ENCODE peak calls at places on chromosomes 5 and 9, in five cellular contexts. F, N, O, D and A are unnamed samples.

GRCh38 chr9:72902268-72902667 is 50.6 kb downstream of the ALDH1A1 start:
- DNase-seq in F (no peak), N (no peak), O (no peak), D (no peak), A (no peak)

GRCh38 chr5:139571543-139571942 is 10.4 kb downstream of the UBE2D2 start:
- DNase-seq in F (no peak), N (no peak), O (no peak), D (no peak), A (no peak)

GRCh38 chr5:157951673-157952373 is 92.9 kb upstream of the CLINT1 start:
- DNase-seq in F (no peak), N (no peak), O (no peak), D (no peak), A (no peak)

GRCh38 chr9:36140086-36141084 is 3.9 kb downstream of the GLIPR2 start:
- DNase-seq in F (no peak), N (no peak), O (no peak), D (no peak), A (no peak)

GRCh38 chr5:137206030-137206715 is 293.0 kb downstream of the SPOCK1 start:
- DNase-seq in F (no peak), N (no peak), O (no peak), D (no peak), A (no peak)

GRCh38 chr5:132274050-132274869 is 16.8 kb downstream of the PDLIM4 start:
- DNase-seq in F (no peak), N (no peak), O (no peak), D (no peak), A (peak; percentile 81)

GRCh38 chr9:88378317-88378716 is 9.9 kb upstream of the SPIN1 start:
- DNase-seq in F (no peak), N (no peak), O (no peak), D (no peak), A (no peak)

GRCh38 chr5:66223637-66224036 is 79.5 kb downstream of the SREK1 start:
- DNase-seq in F (no peak), N (no peak), O (peak; percentile 49), D (no peak), A (no peak)

GRCh38 chr5:39219433-39219832 is at the start of gene FYB1:
- DNase-seq in F (peak; percentile 28), N (no peak), O (no peak), D (peak; percentile 31), A (peak; percentile 72)

GRCh38 chr9:96025995-96026572 is 150.6 kb downstream of the ERCC6L2 start:
- DNase-seq in F (no peak), N (no peak), O (no peak), D (no peak), A (peak; percentile 75)

GRCh38 chr5:176996780-176997179 is 9.8 kb downstream of the UIMC1 start:
- DNase-seq in F (no peak), N (no peak), O (no peak), D (no peak), A (no peak)

GRCh38 chr5:122259995-122260394 is 52.0 kb upstream of the SNCAIP start:
- DNase-seq in F (no peak), N (peak; percentile 48), O (no peak), D (no peak), A (peak; percentile 10)

GRCh38 chr9:18606831-18607230 is 132.9 kb downstream of the ADAMTSL1 start:
- DNase-seq in F (no peak), N (no peak), O (no peak), D (no peak), A (no peak)

GRCh38 chr5:139895647-139896046 is 100.0 kb downstream of the PSD2 start:
- DNase-seq in F (no peak), N (peak; percentile 82), O (no peak), D (no peak), A (no peak)

GRCh38 chr9:1354066-1354465 is 303.9 kb downstream of the DMRT2 start:
- DNase-seq in F (no peak), N (no peak), O (no peak), D (no peak), A (no peak)

GRCh38 chr5:41793156-41793770 is 77.0 kb downstream of the OXCT1 start:
- DNase-seq in F (no peak), N (no peak), O (no peak), D (no peak), A (no peak)

GRCh38 chr5:116361979-116362577 is 212.5 kb downstream of the SEMA6A start:
- DNase-seq in F (no peak), N (no peak), O (no peak), D (no peak), A (no peak)

GRCh38 chr5:135008981-135009735 is 24.9 kb downstream of the PITX1 start:
- DNase-seq in F (no peak), N (no peak), O (no peak), D (no peak), A (no peak)

GRCh38 chr5:41763537-41763936 is 106.7 kb downstream of the OXCT1 start:
- DNase-seq in F (no peak), N (no peak), O (no peak), D (no peak), A (no peak)

GRCh38 chr5:133460172-133460758 is 152.1 kb downstream of the FSTL4 start:
- DNase-seq in F (no peak), N (no peak), O (no peak), D (no peak), A (no peak)

GRCh38 chr5:159874308-159874707 is 42.0 kb upstream of the ADRA1B start:
- DNase-seq in F (no peak), N (no peak), O (no peak), D (no peak), A (no peak)

GRCh38 chr9:75083188-75083976 is 4.6 kb downstream of the NMRK1 start:
- DNase-seq in F (no peak), N (no peak), O (no peak), D (peak; percentile 19), A (peak; percentile 77)

GRCh38 chr5:138180841-138181240 is 1.9 kb downstream of the KIF20A start:
- DNase-seq in F (no peak), N (no peak), O (no peak), D (no peak), A (no peak)

DNA sequence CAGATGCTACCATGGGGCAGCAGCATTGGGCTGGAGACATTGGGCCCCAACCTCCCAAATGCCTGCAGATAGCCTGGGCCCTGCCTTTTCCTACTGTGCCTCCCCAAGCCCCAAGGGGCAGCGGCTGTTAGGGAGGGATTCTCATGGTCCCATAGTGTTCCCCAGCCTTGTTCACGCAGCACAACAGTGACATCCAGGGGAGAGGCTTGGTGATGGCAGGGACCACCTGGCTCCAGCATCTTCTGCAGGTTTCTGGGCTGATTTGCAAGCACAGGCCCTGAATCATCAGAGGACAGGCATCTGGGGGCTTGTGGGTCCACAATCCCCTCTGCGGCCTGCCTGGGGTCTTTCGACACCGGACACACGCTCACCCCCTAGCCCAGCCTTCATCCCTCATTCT is 354.6 kb downstream of the SLIT3 start:
- DNase-seq in F (no peak), N (no peak), O (no peak), D (peak; percentile 10), A (no peak)
- TF ChIP-seq CTCF in F (no peak), N (no peak), O (no peak), D (no peak), A (no peak)

DNA sequence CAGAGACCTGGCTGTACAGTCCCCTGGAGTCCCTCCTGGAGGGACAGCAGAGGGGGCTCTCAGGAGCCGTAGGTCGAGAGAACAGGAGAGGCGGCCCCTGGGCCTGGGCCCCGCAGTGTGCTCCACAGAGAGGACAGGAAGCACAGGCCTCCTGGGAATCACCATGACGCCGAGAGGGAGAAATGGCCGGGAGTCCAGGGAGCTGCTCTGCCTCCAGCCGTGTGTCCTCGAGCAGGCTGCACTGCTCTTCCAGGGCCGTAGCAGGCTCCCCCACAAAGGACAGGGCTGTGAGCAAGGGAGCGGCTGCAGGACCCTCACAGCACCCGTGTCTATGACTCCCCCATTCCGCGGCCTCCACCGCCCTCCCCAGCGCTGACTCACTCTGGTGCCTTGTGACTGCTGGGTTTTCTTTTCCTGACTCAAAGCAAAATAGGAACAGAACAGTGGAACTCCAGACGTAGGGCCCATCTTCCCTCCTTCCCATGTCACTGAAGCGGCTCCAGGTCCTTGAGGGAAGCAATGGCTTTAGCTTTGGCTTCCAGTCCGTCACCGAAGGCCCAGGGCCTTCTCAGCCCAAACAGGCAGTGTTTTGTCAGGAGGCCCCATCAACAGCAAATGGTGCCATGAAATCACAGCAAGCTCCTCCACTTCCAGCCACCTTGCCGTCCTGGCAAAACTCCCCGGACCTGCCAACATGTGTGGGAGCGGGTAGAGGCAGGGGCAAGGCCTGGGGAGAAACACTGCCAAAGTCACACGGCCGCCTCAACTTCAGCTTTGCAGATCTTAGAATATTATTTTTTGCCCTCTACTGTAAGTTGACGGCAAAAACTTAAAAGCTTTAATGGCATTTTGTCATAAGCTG is 114.2 kb downstream of the LHFPL2 start:
- DNase-seq in F (no peak), N (no peak), O (peak; percentile 69), D (peak; percentile 60), A (peak; percentile 85)
- H3K27ac ChIP-seq in F (peak overlapping the region; percentile 59), N (no peak overlapping the region), O (peak overlapping the region; percentile 76), D (peak overlapping the region; percentile 73), A (no peak overlapping the region)

GRCh38 chr5:149777382-149777781 is 47.3 kb downstream of the PPARGC1B start:
- DNase-seq in F (no peak), N (peak; percentile 23), O (peak; percentile 66), D (peak; percentile 68), A (peak; percentile 61)

GRCh38 chr5:149776376-149777305 is 46.5 kb downstream of the PPARGC1B start:
- DNase-seq in F (no peak), N (no peak), O (no peak), D (no peak), A (peak; percentile 43)

GRCh38 chr5:149779071-149779470 is 49.0 kb downstream of the PPARGC1B start:
- DNase-seq in F (no peak), N (no peak), O (no peak), D (no peak), A (no peak)

GRCh38 chr5:149773245-149774095 is 43.4 kb downstream of the PPARGC1B start:
- DNase-seq in F (no peak), N (no peak), O (no peak), D (no peak), A (peak; percentile 41)

DNA sequence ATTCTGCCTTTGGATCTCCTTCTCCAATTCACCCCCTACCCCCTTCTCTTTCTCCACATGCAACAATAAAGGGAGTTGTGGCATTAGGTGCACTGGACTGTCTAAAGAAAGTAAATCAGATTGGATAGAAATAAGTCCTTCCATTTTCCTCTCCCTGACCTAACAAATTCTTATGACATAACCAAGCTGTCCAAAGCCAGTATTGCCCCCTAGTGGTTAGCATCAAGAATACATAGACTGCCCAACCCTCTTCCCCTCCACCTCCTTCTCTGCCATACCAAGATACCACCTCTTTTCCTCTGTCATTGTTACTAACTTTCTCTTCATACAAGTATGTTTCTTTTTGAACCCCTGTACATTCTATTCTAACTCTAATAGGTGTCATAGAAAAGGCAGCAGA is 45.7 kb downstream of the PPARGC1B start:
- DNase-seq in F (no peak), N (no peak), O (no peak), D (no peak), A (no peak)
- TF ChIP-seq CTCF in F (peak; percentile 44), N (no peak), O (no peak), D (peak; percentile 14), A (peak; percentile 6)

DNA sequence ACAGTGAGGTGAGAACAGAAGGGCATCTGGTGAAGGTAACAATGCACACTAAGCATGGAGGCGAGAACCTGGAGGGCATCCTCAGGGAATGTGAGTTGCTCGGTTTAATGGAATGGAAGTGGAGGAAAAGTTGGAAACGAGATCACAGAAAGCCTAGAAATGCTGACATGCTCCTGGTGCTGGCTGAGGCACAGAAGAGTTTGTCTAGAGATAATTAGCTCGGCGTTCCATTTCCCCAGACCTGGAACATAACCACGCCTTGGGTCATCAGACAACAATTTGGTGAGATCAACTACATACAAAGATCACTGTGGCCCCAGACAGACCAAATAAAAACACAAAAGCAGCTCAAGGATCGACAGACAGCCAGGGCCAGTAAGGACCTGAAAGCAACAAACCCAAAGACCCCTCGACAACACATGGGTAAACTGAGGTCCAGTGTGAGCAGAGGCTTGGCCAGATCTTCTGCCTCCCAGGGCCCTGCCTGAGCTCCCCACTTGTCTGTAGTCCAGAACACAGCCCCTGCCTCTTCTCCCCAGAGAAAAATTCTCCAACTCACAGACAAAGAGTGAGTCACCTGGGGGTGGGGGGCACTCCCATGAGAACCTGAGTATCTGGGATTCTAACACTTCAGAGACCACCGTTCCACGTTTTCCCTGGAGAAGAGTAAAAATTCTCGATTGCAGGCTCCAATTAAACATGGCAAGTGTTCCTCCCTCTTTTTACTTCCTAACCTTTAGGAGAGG is 52.5 kb downstream of the SHB start:
- DNase-seq in F (no peak), N (no peak), O (peak; percentile 67), D (no peak), A (no peak)
- H3K27ac ChIP-seq in F (no peak overlapping the region), N (no peak overlapping the region), O (peak overlapping the region; percentile 53), D (peak overlapping the region; percentile 53), A (peak overlapping the region; percentile 48)